ENCODE peak calls at places on chromosomes 6 and 20, in five cellular contexts. C, B, L, N and R are unnamed samples.

GRCh38 chr6:113172531-113172966 is 684.6 kb upstream of the MARCKS start:
- DNase-seq in C (no peak), B (no peak), L (no peak), N (peak; percentile 65), R (no peak)

GRCh38 chr20:11569163-11569562 is 348.5 kb upstream of the BTBD3 start:
- DNase-seq in C (no peak), B (no peak), L (no peak), N (no peak), R (no peak)

GRCh38 chr6:10759884-10760329 is 12.3 kb downstream of the TMEM14B start:
- DNase-seq in C (peak; percentile 88), B (no peak), L (peak; percentile 57), N (peak; percentile 20), R (peak; percentile 31)

GRCh38 chr6:124755321-124755720 is 206.9 kb upstream of the RNF217 start:
- DNase-seq in C (no peak), B (no peak), L (no peak), N (no peak), R (no peak)

GRCh38 chr6:143176090-143177021 is 115.7 kb downstream of the AIG1 start:
- DNase-seq in C (no peak), B (no peak), L (no peak), N (no peak), R (peak; percentile 85)

GRCh38 chr6:113805836-113806500 is 51.2 kb upstream of the MARCKS start:
- DNase-seq in C (no peak), B (no peak), L (no peak), N (no peak), R (no peak)

GRCh38 chr6:163950159-163950558 is 535.6 kb downstream of the QKI start:
- DNase-seq in C (no peak), B (no peak), L (no peak), N (no peak), R (no peak)

GRCh38 chr6:52925042-52925441 is 15.5 kb upstream of the GSTA3 start:
- DNase-seq in C (no peak), B (no peak), L (no peak), N (no peak), R (no peak)

GRCh38 chr6:123527406-123527805 is 109.3 kb downstream of the TRDN start:
- DNase-seq in C (no peak), B (no peak), L (no peak), N (no peak), R (no peak)

GRCh38 chr20:6756961-6757595 is 10.4 kb upstream of the BMP2 start:
- DNase-seq in C (no peak), B (no peak), L (no peak), N (no peak), R (no peak)

GRCh38 chr6:28489366-28490190 is 26.0 kb downstream of the GPX6 start:
- DNase-seq in C (peak; percentile 69), B (no peak), L (no peak), N (peak; percentile 32), R (no peak)

GRCh38 chr6:1724124-1724523 is 114.4 kb downstream of the FOXC1 start:
- DNase-seq in C (no peak), B (no peak), L (no peak), N (no peak), R (no peak)

GRCh38 chr6:152563182-152563581 is 74.0 kb downstream of the SYNE1 start:
- DNase-seq in C (no peak), B (no peak), L (no peak), N (no peak), R (no peak)

GRCh38 chr20:47713163-47713562 is 72.1 kb downstream of the SULF2 start:
- DNase-seq in C (no peak), B (no peak), L (no peak), N (no peak), R (no peak)

GRCh38 chr6:113050010-113050893 is 703.1 kb downstream of the RFPL4B start:
- DNase-seq in C (no peak), B (no peak), L (no peak), N (no peak), R (no peak)

GRCh38 chr6:139060332-139060731 is 31.8 kb downstream of the ABRACL start:
- DNase-seq in C (no peak), B (no peak), L (no peak), N (no peak), R (peak; percentile 38)

GRCh38 chr6:37965964-37966676 is 146.6 kb downstream of the ZFAND3 start:
- DNase-seq in C (peak; percentile 30), B (no peak), L (no peak), N (no peak), R (no peak)

GRCh38 chr20:31604567-31605030 is 490 bp upstream of the ID1 start:
- DNase-seq in C (no peak), B (no peak), L (no peak), N (no peak), R (no peak)

GRCh38 chr6:52077180-52077884 is 10.1 kb downstream of the PKHD1 start:
- DNase-seq in C (no peak), B (no peak), L (no peak), N (no peak), R (no peak)

GRCh38 chr6:99458319-99458718 is 33.2 kb upstream of the PNISR start:
- DNase-seq in C (no peak), B (no peak), L (no peak), N (no peak), R (no peak)

GRCh38 chr6:134063966-134064445 is 11.6 kb upstream of the SLC2A12 start:
- DNase-seq in C (no peak), B (peak; percentile 70), L (no peak), N (peak; percentile 28), R (no peak)

GRCh38 chr6:102085257-102085656 is 691.7 kb downstream of the GRIK2 start:
- DNase-seq in C (no peak), B (no peak), L (no peak), N (no peak), R (no peak)

GRCh38 chr6:108953681-108954080 is 105.5 kb downstream of the ARMC2 start:
- DNase-seq in C (no peak), B (no peak), L (no peak), N (no peak), R (no peak)

GRCh38 chr6:5556011-5556410 is 294.7 kb downstream of the FARS2 start:
- DNase-seq in C (no peak), B (no peak), L (no peak), N (no peak), R (no peak)

GRCh38 chr6:123547216-123547978 is 89.4 kb downstream of the TRDN start:
- DNase-seq in C (no peak), B (no peak), L (no peak), N (no peak), R (no peak)

GRCh38 chr6:74892091-74892490 is 313.8 kb downstream of the COL12A1 start:
- DNase-seq in C (no peak), B (no peak), L (no peak), N (no peak), R (no peak)

DNA sequence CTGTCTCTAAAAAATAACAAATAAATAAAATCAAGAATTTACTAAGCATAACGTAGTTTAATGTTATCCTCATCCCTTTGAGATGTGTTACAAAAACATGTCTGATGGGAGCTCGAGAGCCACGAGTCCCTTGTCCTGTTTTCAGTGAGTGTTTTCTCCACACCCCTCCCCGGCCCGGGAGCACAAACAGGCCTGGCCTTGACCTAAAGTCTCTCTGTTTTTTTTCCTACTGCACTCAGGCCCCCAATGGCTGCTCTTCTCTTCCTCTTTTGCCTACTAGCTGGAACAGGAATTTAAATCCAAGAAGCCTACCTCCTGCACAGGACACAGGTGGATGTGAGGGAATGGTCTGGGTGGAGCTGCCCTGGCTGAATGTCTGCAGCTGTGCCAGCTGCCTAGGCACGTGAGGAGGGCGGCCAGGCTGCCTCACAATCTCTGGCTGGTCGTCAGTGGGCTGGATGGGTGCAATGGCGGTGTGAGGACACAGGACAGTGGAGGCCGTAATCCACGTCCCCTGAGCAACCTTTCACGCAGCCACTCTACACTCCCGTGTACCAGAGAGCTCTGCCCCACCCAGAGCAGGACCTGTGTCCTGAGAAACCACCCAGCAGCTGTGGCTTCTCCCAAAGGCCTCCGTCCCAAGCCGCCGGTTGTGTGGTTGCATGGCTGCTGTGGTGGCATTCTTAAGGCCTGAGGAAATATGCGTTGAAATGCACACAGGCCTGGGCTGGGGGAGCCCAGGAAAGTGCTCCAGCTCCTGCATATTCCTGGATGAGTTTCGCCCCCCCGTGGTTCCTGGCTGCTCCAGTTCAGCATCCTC is 117.5 kb downstream of the FAM120B start:
- DNase-seq in C (no peak), B (no peak), L (no peak), N (no peak), R (no peak)
- TF ChIP-seq CTCF in C (no peak), B (no peak), L (no peak), N (no peak), R (no peak)

GRCh38 chr6:137818440-137818839 is 48.6 kb upstream of the TNFAIP3 start:
- DNase-seq in C (no peak), B (no peak), L (no peak), N (no peak), R (no peak)

GRCh38 chr6:137821486-137821885 is 45.6 kb upstream of the TNFAIP3 start:
- DNase-seq in C (no peak), B (no peak), L (no peak), N (no peak), R (no peak)

GRCh38 chr6:137820952-137821351 is 46.1 kb upstream of the TNFAIP3 start:
- DNase-seq in C (no peak), B (no peak), L (no peak), N (no peak), R (no peak)

GRCh38 chr6:137820425-137820824 is 46.6 kb upstream of the TNFAIP3 start:
- DNase-seq in C (no peak), B (no peak), L (no peak), N (no peak), R (no peak)

GRCh38 chr6:137819740-137820139 is 47.3 kb upstream of the TNFAIP3 start:
- DNase-seq in C (no peak), B (no peak), L (no peak), N (no peak), R (no peak)
- H3K4me3 ChIP-seq in C (no peak overlapping the region), B (no peak overlapping the region), L (no peak overlapping the region), N (no peak overlapping the region), R (no peak overlapping the region)

DNA sequence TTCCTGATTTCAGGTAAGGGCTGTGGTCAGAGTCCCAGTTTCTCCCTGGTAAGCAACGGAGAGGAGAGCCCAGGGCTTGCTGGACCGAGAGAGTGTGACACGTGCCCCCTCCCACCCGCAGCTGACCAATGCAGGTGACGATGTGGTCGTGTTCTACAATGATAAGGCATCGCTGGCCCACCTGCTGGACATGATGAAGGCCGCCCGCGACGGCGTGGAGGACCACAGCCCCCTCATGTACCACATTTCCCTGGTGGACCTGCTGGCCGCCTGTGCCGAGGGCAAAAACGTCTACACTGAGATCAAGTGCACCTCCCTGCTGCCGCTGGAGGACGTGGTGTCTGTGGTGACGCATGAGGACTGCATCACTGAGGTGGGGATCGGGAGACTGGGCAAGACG is 31.7 kb downstream of the UQCC2 start:
- DNase-seq in C (no peak), B (no peak), L (no peak), N (no peak), R (no peak)
- H3K36me3 ChIP-seq in C (no peaks in the 10 kb centered on the region), B (peaks cover 92% of the 10 kb centered on the region), L (peaks cover 8% of the 10 kb centered on the region), N (peaks cover 35% of the 10 kb centered on the region), R (peaks cover 40% of the 10 kb centered on the region)

DNA sequence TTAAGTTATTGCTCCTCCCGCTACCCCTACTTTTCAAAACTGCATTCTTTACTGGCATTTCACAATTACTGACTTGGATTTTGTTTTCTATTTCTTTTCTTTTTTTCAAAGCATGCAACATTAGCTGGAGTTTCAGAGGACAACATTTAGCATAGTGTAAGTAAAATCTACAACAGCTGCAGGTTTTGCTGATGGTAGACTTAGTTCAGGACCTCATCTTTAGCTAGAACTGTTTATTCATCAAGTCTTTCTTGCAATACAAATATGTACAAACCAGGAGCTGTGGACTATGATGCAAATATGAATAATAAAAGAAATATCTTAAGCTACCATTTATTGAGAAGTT is 728 bp upstream of the CEP162 start:
- DNase-seq in C (no peak), B (no peak), L (no peak), N (no peak), R (no peak)
- TF ChIP-seq CTCF in C (peak; percentile 50), B (no peak), L (no peak), N (no peak), R (no peak)